ENCODE peak calls at places on chromosomes 3 and 15, in six cellular contexts. One of them, this sample, is unnamed.

GRCh38 chr3:84165278-84165677 is 793.5 kb upstream of the CADM2 start:
- DNase-seq in WERI-Rb-1: no peak
- DNase-seq in neuronal stem cell: no peak
- DNase-seq in heart left ventricle: no peak
- DNase-seq in sigmoid colon: no peak
- DNase-seq in transverse colon: no peak
- DNase-seq in this sample: no peak

GRCh38 chr3:176789281-176789705 is 408.0 kb downstream of the TBL1XR1 start:
- DNase-seq in WERI-Rb-1: no peak
- DNase-seq in neuronal stem cell: no peak
- DNase-seq in heart left ventricle: no peak
- DNase-seq in sigmoid colon: no peak
- DNase-seq in transverse colon: no peak
- DNase-seq in this sample: no peak

GRCh38 chr3:111714305-111714704 is 119.2 kb upstream of the ZBED2 start:
- DNase-seq in WERI-Rb-1: no peak
- DNase-seq in neuronal stem cell: no peak
- DNase-seq in heart left ventricle: no peak
- DNase-seq in sigmoid colon: no peak
- DNase-seq in transverse colon: no peak
- DNase-seq in this sample: no peak

GRCh38 chr3:17742837-17743659 is 617 bp upstream of the TBC1D5 start:
- DNase-seq in WERI-Rb-1: no peak
- DNase-seq in neuronal stem cell: no peak
- DNase-seq in heart left ventricle: no peak
- DNase-seq in sigmoid colon: no peak
- DNase-seq in transverse colon: no peak
- DNase-seq in this sample: no peak

GRCh38 chr15:81343371-81343770 is 19.4 kb upstream of the STARD5 start:
- DNase-seq in WERI-Rb-1: no peak
- DNase-seq in neuronal stem cell: no peak
- DNase-seq in heart left ventricle: no peak
- DNase-seq in sigmoid colon: no peak
- DNase-seq in transverse colon: no peak
- DNase-seq in this sample: no peak

GRCh38 chr15:85624241-85624855 is 170.4 kb downstream of the KLHL25 start:
- DNase-seq in WERI-Rb-1: no peak
- DNase-seq in neuronal stem cell: no peak
- DNase-seq in heart left ventricle: no peak
- DNase-seq in sigmoid colon: no peak
- DNase-seq in transverse colon: no peak
- DNase-seq in this sample: no peak

GRCh38 chr3:133944641-133945441 is 49.2 kb upstream of the RAB6B start:
- DNase-seq in WERI-Rb-1: no peak
- DNase-seq in neuronal stem cell: no peak
- DNase-seq in heart left ventricle: no peak
- DNase-seq in sigmoid colon: peak
- DNase-seq in transverse colon: no peak
- DNase-seq in this sample: no peak

GRCh38 chr15:64068133-64068532 is 21.8 kb upstream of the DAPK2 start:
- DNase-seq in WERI-Rb-1: no peak
- DNase-seq in neuronal stem cell: no peak
- DNase-seq in heart left ventricle: no peak
- DNase-seq in sigmoid colon: no peak
- DNase-seq in transverse colon: no peak
- DNase-seq in this sample: no peak

GRCh38 chr3:50574280-50574831 is 5.0 kb downstream of the HEMK1 start:
- DNase-seq in WERI-Rb-1: no peak
- DNase-seq in neuronal stem cell: no peak
- DNase-seq in heart left ventricle: no peak
- DNase-seq in sigmoid colon: no peak
- DNase-seq in transverse colon: no peak
- DNase-seq in this sample: no peak

GRCh38 chr3:71681224-71681668 is 44.0 kb downstream of the EIF4E3 start:
- DNase-seq in WERI-Rb-1: peak
- DNase-seq in neuronal stem cell: peak
- DNase-seq in heart left ventricle: peak
- DNase-seq in sigmoid colon: peak
- DNase-seq in transverse colon: peak
- DNase-seq in this sample: peak

GRCh38 chr3:32340039-32340438 is 51.6 kb upstream of the CMTM7 start:
- DNase-seq in WERI-Rb-1: peak
- DNase-seq in neuronal stem cell: peak
- DNase-seq in heart left ventricle: no peak
- DNase-seq in sigmoid colon: no peak
- DNase-seq in transverse colon: no peak
- DNase-seq in this sample: no peak

GRCh38 chr15:80693682-80694623 is 1.2 kb upstream of the ABHD17C start:
- DNase-seq in WERI-Rb-1: no peak
- DNase-seq in neuronal stem cell: no peak
- DNase-seq in heart left ventricle: no peak
- DNase-seq in sigmoid colon: no peak
- DNase-seq in transverse colon: no peak
- DNase-seq in this sample: no peak

GRCh38 chr15:70967646-70968045 is 75.0 kb downstream of the LRRC49 start:
- DNase-seq in WERI-Rb-1: no peak
- DNase-seq in neuronal stem cell: no peak
- DNase-seq in heart left ventricle: no peak
- DNase-seq in sigmoid colon: no peak
- DNase-seq in transverse colon: no peak
- DNase-seq in this sample: no peak

GRCh38 chr3:187949093-187949820 is 204.0 kb upstream of the BCL6 start:
- DNase-seq in WERI-Rb-1: no peak
- DNase-seq in neuronal stem cell: no peak
- DNase-seq in heart left ventricle: peak
- DNase-seq in sigmoid colon: no peak
- DNase-seq in transverse colon: no peak
- DNase-seq in this sample: no peak

GRCh38 chr15:55282284-55282833 is 7.3 kb downstream of the RAB27A start:
- DNase-seq in WERI-Rb-1: no peak
- DNase-seq in neuronal stem cell: no peak
- DNase-seq in heart left ventricle: no peak
- DNase-seq in sigmoid colon: no peak
- DNase-seq in transverse colon: no peak
- DNase-seq in this sample: no peak

GRCh38 chr15:42732095-42732827 is 4.7 kb downstream of the CDAN1 start:
- DNase-seq in WERI-Rb-1: no peak
- DNase-seq in neuronal stem cell: no peak
- DNase-seq in heart left ventricle: no peak
- DNase-seq in sigmoid colon: no peak
- DNase-seq in transverse colon: no peak
- DNase-seq in this sample: no peak

GRCh38 chr15:78732634-78733033 is 78.6 kb downstream of the ADAMTS7 start:
- DNase-seq in WERI-Rb-1: no peak
- DNase-seq in neuronal stem cell: no peak
- DNase-seq in heart left ventricle: no peak
- DNase-seq in sigmoid colon: no peak
- DNase-seq in transverse colon: no peak
- DNase-seq in this sample: no peak

GRCh38 chr3:188294823-188295487 is 141.0 kb downstream of the LPP start:
- DNase-seq in WERI-Rb-1: no peak
- DNase-seq in neuronal stem cell: no peak
- DNase-seq in heart left ventricle: no peak
- DNase-seq in sigmoid colon: no peak
- DNase-seq in transverse colon: no peak
- DNase-seq in this sample: no peak

DNA sequence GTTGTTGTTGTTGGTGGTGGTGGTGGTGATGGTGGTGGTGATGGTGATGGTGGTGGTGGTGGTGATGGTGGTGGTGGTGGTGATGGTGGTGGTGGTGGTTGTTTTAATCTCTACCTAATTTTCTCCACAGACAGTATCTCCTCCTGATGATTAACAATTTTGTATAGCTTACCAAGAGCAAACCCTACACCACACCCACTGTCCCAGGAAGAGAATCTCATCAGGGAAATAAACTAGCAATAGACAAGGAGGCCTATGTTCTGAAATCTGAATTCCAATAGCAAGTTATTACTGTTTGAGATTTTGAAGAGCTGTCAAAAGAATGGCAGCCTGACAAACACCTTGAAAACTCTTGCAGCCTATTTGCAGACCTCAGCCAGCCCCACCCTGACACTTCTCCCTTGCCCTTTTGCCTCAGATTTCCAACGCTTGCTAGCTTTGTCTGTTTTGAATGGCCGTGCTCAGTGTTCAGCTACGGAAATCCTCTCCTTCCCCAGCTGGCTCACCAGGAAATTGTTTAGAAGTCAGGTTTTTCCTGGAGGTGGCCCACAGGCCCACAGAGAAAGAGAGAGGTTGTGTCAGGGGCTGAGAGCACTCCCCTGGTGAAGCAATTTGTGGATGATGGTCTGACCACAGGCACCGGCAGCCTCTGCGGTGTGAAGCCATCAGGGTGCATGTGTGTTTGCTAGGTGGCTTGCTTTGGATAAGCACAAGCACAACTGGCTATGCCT is 101.6 kb downstream of the MAGI1 start:
- DNase-seq in WERI-Rb-1: no peak
- DNase-seq in neuronal stem cell: peak
- DNase-seq in heart left ventricle: no peak
- DNase-seq in sigmoid colon: no peak
- DNase-seq in transverse colon: no peak
- DNase-seq in this sample: no peak
- H3K27ac ChIP-seq in WERI-Rb-1: no peak
- H3K27ac ChIP-seq in neuronal stem cell: peak
- H3K27ac ChIP-seq in heart left ventricle: peak
- H3K27ac ChIP-seq in sigmoid colon: peak
- H3K27ac ChIP-seq in transverse colon: peak
- H3K27ac ChIP-seq in this sample: no peak

GRCh38 chr3:139970526-139970925 is 35.5 kb downstream of the CLSTN2 start:
- DNase-seq in WERI-Rb-1: no peak
- DNase-seq in neuronal stem cell: no peak
- DNase-seq in heart left ventricle: no peak
- DNase-seq in sigmoid colon: no peak
- DNase-seq in transverse colon: no peak
- DNase-seq in this sample: no peak
- H3K27ac ChIP-seq in WERI-Rb-1: no peak
- H3K27ac ChIP-seq in neuronal stem cell: no peak
- H3K27ac ChIP-seq in heart left ventricle: no peak
- H3K27ac ChIP-seq in sigmoid colon: no peak
- H3K27ac ChIP-seq in transverse colon: no peak
- H3K27ac ChIP-seq in this sample: no peak

GRCh38 chr3:37540786-37541185 is 320.9 kb upstream of the CTDSPL start:
- DNase-seq in WERI-Rb-1: no peak
- DNase-seq in neuronal stem cell: no peak
- DNase-seq in heart left ventricle: no peak
- DNase-seq in sigmoid colon: no peak
- DNase-seq in transverse colon: no peak
- DNase-seq in this sample: no peak
- H3K27ac ChIP-seq in WERI-Rb-1: no peak
- H3K27ac ChIP-seq in neuronal stem cell: no peak
- H3K27ac ChIP-seq in heart left ventricle: peak
- H3K27ac ChIP-seq in sigmoid colon: no peak
- H3K27ac ChIP-seq in transverse colon: no peak
- H3K27ac ChIP-seq in this sample: no peak

DNA sequence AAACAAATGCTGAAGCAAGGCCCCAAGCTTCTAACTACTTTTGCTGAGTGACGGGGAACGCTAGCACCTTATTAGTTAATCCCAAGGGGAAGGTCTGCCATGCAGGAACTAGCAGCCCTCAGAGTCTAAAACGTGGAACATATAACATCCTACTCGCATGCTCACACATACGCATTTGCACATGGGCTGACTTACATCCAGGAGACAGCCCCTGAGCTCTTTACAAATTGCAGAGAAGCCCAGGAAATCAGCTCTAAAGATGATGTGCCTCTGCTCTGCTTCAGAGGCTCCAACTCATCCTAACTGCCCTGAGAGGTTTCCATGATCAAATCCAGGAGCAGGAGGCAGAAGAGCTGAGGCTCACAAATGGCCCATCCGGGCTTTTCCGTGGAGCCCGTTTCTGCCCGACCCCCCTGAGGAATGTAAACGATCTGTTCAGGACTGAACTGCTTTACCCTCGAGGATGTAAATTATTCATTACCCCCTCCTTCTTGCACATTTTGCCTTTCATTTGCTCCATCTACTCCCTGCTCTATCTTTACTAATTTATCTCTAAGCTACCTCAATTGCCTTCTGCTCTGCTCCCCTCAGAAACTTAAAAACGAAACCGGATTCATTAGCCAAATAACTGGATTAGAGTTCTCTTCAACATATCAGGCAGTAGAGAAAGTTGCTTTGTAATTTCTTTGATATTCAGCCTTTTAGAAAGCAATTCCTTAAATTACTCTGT is 141.9 kb upstream of the CCDC54 start:
- DNase-seq in WERI-Rb-1: peak
- DNase-seq in neuronal stem cell: no peak
- DNase-seq in heart left ventricle: no peak
- DNase-seq in sigmoid colon: no peak
- DNase-seq in transverse colon: no peak
- DNase-seq in this sample: no peak
- H3K27ac ChIP-seq in WERI-Rb-1: no peak
- H3K27ac ChIP-seq in neuronal stem cell: no peak
- H3K27ac ChIP-seq in heart left ventricle: peak
- H3K27ac ChIP-seq in sigmoid colon: peak
- H3K27ac ChIP-seq in transverse colon: peak
- H3K27ac ChIP-seq in this sample: peak

GRCh38 chr15:74173545-74174215 is at the start of gene ISLR:
- DNase-seq in WERI-Rb-1: no peak
- DNase-seq in neuronal stem cell: no peak
- DNase-seq in heart left ventricle: peak
- DNase-seq in sigmoid colon: peak
- DNase-seq in transverse colon: peak
- DNase-seq in this sample: no peak
- H3K27ac ChIP-seq in WERI-Rb-1: no peak
- H3K27ac ChIP-seq in neuronal stem cell: no peak
- H3K27ac ChIP-seq in heart left ventricle: peak
- H3K27ac ChIP-seq in sigmoid colon: peak
- H3K27ac ChIP-seq in transverse colon: peak
- H3K27ac ChIP-seq in this sample: no peak

GRCh38 chr15:100695048-100695447 is 92.7 kb downstream of the ASB7 start:
- DNase-seq in WERI-Rb-1: no peak
- DNase-seq in neuronal stem cell: no peak
- DNase-seq in heart left ventricle: no peak
- DNase-seq in sigmoid colon: no peak
- DNase-seq in transverse colon: no peak
- DNase-seq in this sample: no peak
- H3K27ac ChIP-seq in WERI-Rb-1: no peak
- H3K27ac ChIP-seq in neuronal stem cell: no peak
- H3K27ac ChIP-seq in heart left ventricle: no peak
- H3K27ac ChIP-seq in sigmoid colon: peak
- H3K27ac ChIP-seq in transverse colon: peak
- H3K27ac ChIP-seq in this sample: no peak

GRCh38 chr3:15331606-15332404 is 581 bp downstream of the SH3BP5 start:
- DNase-seq in WERI-Rb-1: peak
- DNase-seq in neuronal stem cell: no peak
- DNase-seq in heart left ventricle: peak
- DNase-seq in sigmoid colon: peak
- DNase-seq in transverse colon: peak
- DNase-seq in this sample: peak

GRCh38 chr3:15332405-15333098 is at the start of gene SH3BP5:
- DNase-seq in WERI-Rb-1: peak
- DNase-seq in neuronal stem cell: peak
- DNase-seq in heart left ventricle: peak
- DNase-seq in sigmoid colon: peak
- DNase-seq in transverse colon: peak
- DNase-seq in this sample: peak

GRCh38 chr3:15330031-15330596 is 2.3 kb downstream of the SH3BP5 start:
- DNase-seq in WERI-Rb-1: peak
- DNase-seq in neuronal stem cell: no peak
- DNase-seq in heart left ventricle: peak
- DNase-seq in sigmoid colon: peak
- DNase-seq in transverse colon: peak
- DNase-seq in this sample: no peak

GRCh38 chr3:15329058-15330005 is 3.1 kb downstream of the SH3BP5 start:
- DNase-seq in WERI-Rb-1: no peak
- DNase-seq in neuronal stem cell: no peak
- DNase-seq in heart left ventricle: no peak
- DNase-seq in sigmoid colon: peak
- DNase-seq in transverse colon: no peak
- DNase-seq in this sample: no peak

GRCh38 chr3:15331072-15331605 is 1.2 kb downstream of the SH3BP5 start:
- DNase-seq in WERI-Rb-1: no peak
- DNase-seq in neuronal stem cell: no peak
- DNase-seq in heart left ventricle: no peak
- DNase-seq in sigmoid colon: no peak
- DNase-seq in transverse colon: no peak
- DNase-seq in this sample: no peak
- H3K27ac ChIP-seq in WERI-Rb-1: peak
- H3K27ac ChIP-seq in neuronal stem cell: no peak
- H3K27ac ChIP-seq in heart left ventricle: peak
- H3K27ac ChIP-seq in sigmoid colon: peak
- H3K27ac ChIP-seq in transverse colon: peak
- H3K27ac ChIP-seq in this sample: peak

This sample was measured in caudate nucleus.